ENCODE peak calls at places on chromosomes 3 and 15, in nine cellular contexts. V is OCI-LY7; Y is mucosa of descending colon; A is fibroblast of lung; Q is Peyer's patch; F is CD8-positive, alpha-beta T cell; I is AG04450; J is upper lobe of right lung; G is heart left ventricle. B is an unnamed sample.

GRCh38 chr3:187497037-187497436 is 128.9 kb downstream of the RTP4 start:
- DNase-seq in Y (no peak), G (no peak), I (no peak), A (no peak), V (no peak), Q (no peak), F (no peak), J (no peak), B (no peak)

GRCh38 chr3:119636194-119636593 is 24.2 kb downstream of the POPDC2 start:
- DNase-seq in J (no peak), Q (no peak), I (no peak), V (no peak), G (no peak), F (no peak), Y (no peak), A (peak; percentile 28), B (no peak)

GRCh38 chr3:113507501-113508067 is 7.4 kb downstream of the SPICE1 start:
- DNase-seq in I (no peak), A (no peak), J (no peak), Y (no peak), V (no peak), Q (no peak), G (no peak), F (no peak), B (no peak)

GRCh38 chr3:156207802-156208685 is 87.7 kb downstream of the KCNAB1 start:
- DNase-seq in J (no peak), Y (no peak), Q (no peak), G (no peak), V (no peak), I (peak; percentile 32), F (no peak), A (no peak), B (no peak)

GRCh38 chr3:194808709-194809108 is 123.0 kb downstream of the FAM43A start:
- DNase-seq in F (no peak), Q (no peak), I (no peak), A (no peak), V (no peak), J (no peak), G (no peak), Y (no peak), B (no peak)

GRCh38 chr15:29059871-29060640 is 174.3 kb downstream of the APBA2 start:
- DNase-seq in J (peak; percentile 41), V (no peak), A (no peak), G (no peak), Y (no peak), Q (no peak), I (no peak), F (no peak), B (no peak)

GRCh38 chr3:159733194-159733860 is 255.3 kb upstream of the IL12A start:
- DNase-seq in F (no peak), V (no peak), Y (no peak), G (no peak), J (no peak), I (peak; percentile 59), A (peak; percentile 44), Q (no peak), B (no peak)

GRCh38 chr3:184801241-184801640 is 10.7 kb upstream of the VPS8 start:
- DNase-seq in G (no peak), F (no peak), A (no peak), I (no peak), V (no peak), Q (no peak), J (no peak), Y (no peak), B (no peak)

GRCh38 chr3:188170461-188171459 is 16.8 kb downstream of the LPP start:
- DNase-seq in Q (no peak), J (no peak), G (no peak), A (no peak), Y (no peak), I (no peak), V (peak; percentile 35), F (no peak), B (no peak)

GRCh38 chr15:96750361-96750760 is 419.9 kb downstream of the NR2F2 start:
- DNase-seq in A (no peak), Q (no peak), I (no peak), G (no peak), F (no peak), Y (no peak), V (no peak), J (no peak), B (no peak)

GRCh38 chr15:31473384-31474058 is 146.9 kb downstream of the KLF13 start:
- DNase-seq in G (no peak), Y (peak; percentile 5), J (no peak), Q (peak; percentile 41), I (no peak), V (no peak), F (no peak), A (no peak), B (no peak)

GRCh38 chr3:196803891-196804468 is 63.7 kb upstream of the SENP5 start:
- DNase-seq in V (no peak), Q (no peak), G (no peak), I (no peak), J (no peak), A (no peak), Y (no peak), F (no peak), B (no peak)

GRCh38 chr3:52405601-52406115 is 39.2 kb downstream of the SEMA3G start:
- DNase-seq in Q (peak; percentile 34), F (no peak), J (peak; percentile 27), Y (no peak), I (no peak), G (no peak), A (no peak), V (no peak), B (no peak)

GRCh38 chr3:32973982-32974381 is 22.5 kb downstream of the CCR4 start:
- DNase-seq in F (no peak), I (peak; percentile 29), Y (peak; percentile 9), A (peak; percentile 23), V (no peak), G (no peak), Q (no peak), J (no peak), B (no peak)

GRCh38 chr3:193857996-193858395 is 265.0 kb downstream of the OPA1 start:
- DNase-seq in F (no peak), Y (no peak), A (peak; percentile 100), J (no peak), G (no peak), Q (no peak), I (peak; percentile 92), V (no peak), B (no peak)

GRCh38 chr15:58369261-58369699 is 62.5 kb upstream of the LIPC start:
- DNase-seq in Q (no peak), I (no peak), V (no peak), A (peak; percentile 51), G (no peak), J (no peak), F (no peak), Y (peak; percentile 46), B (no peak)
- H3K9me3 ChIP-seq in Q (no peaks in the 10 kb centered on the region), I (no peaks in the 10 kb centered on the region), V (peaks cover 24% of the 10 kb centered on the region), A (no peaks in the 10 kb centered on the region), G (no peaks in the 10 kb centered on the region), J (no peaks in the 10 kb centered on the region), F (no peaks in the 10 kb centered on the region), Y (peaks cover 5% of the 10 kb centered on the region), B (no peaks in the 10 kb centered on the region)

GRCh38 chr15:98855067-98855814 is 152.4 kb downstream of the PGPEP1L start:
- DNase-seq in A (no peak), J (no peak), I (no peak), F (no peak), Y (no peak), G (no peak), V (no peak), Q (no peak), B (no peak)

GRCh38 chr15:98854496-98854895 is 153.1 kb downstream of the PGPEP1L start:
- DNase-seq in Q (no peak), Y (no peak), J (no peak), I (no peak), V (no peak), G (no peak), A (no peak), F (no peak), B (no peak)

GRCh38 chr15:98856540-98856907 is 151.1 kb downstream of the PGPEP1L start:
- DNase-seq in J (no peak), Y (no peak), F (no peak), G (no peak), I (peak; percentile 90), V (no peak), A (peak; percentile 93), Q (no peak), B (no peak)

GRCh38 chr15:98853593-98854420 is 153.8 kb downstream of the PGPEP1L start:
- DNase-seq in I (no peak), Y (peak; percentile 48), Q (no peak), J (peak; percentile 67), V (no peak), G (no peak), F (no peak), A (peak; percentile 46), B (no peak)

GRCh38 chr15:98855815-98856539 is 151.6 kb downstream of the PGPEP1L start:
- DNase-seq in A (no peak), Y (no peak), F (no peak), I (no peak), V (no peak), J (no peak), Q (no peak), G (no peak), B (no peak)
- TF ChIP-seq CTCF in A (no peak), Y (no peak), F (no peak), I (no peak), V (no peak), J (no peak), Q (no peak), G (no peak), B (no peak)

GRCh38 chr3:134299888-134300206 is 49.2 kb upstream of the RYK start:
- DNase-seq in A (no peak), J (no peak), V (no peak), F (no peak), Q (no peak), I (no peak), G (no peak), Y (no peak), B (no peak)

GRCh38 chr3:134302674-134303073 is 52.0 kb upstream of the RYK start:
- DNase-seq in Q (no peak), V (no peak), G (no peak), Y (no peak), J (no peak), I (no peak), A (no peak), F (no peak), B (no peak)

GRCh38 chr3:134300520-134300919 is 49.9 kb upstream of the RYK start:
- DNase-seq in G (no peak), I (no peak), Y (no peak), V (no peak), A (no peak), Q (no peak), J (no peak), F (no peak), B (no peak)

GRCh38 chr3:134298281-134298680 is 47.6 kb upstream of the RYK start:
- DNase-seq in G (no peak), Y (no peak), V (no peak), A (no peak), I (no peak), F (no peak), J (no peak), Q (no peak), B (no peak)

GRCh38 chr3:134299185-134299887 is 48.7 kb upstream of the RYK start:
- DNase-seq in G (no peak), F (no peak), J (no peak), A (peak; percentile 65), I (no peak), Y (peak; percentile 27), Q (no peak), V (no peak), B (no peak)
- H3K9me3 ChIP-seq in G (no peaks in the 10 kb centered on the region), F (no peaks in the 10 kb centered on the region), J (no peaks in the 10 kb centered on the region), A (no peaks in the 10 kb centered on the region), I (no peaks in the 10 kb centered on the region), Y (no peaks in the 10 kb centered on the region), Q (no peaks in the 10 kb centered on the region), V (peaks cover 7% of the 10 kb centered on the region), B (no peaks in the 10 kb centered on the region)

GRCh38 chr3:57852896-57853295 is 96.8 kb downstream of the SLMAP start:
- DNase-seq in F (no peak), J (no peak), Y (no peak), A (peak; percentile 54), I (no peak), V (peak; percentile 9), Q (no peak), G (no peak), B (no peak)
- TF ChIP-seq CTCF in F (peak; percentile 25), J (peak; percentile 23), Y (no peak), A (no peak), I (peak; percentile 47), V (peak; percentile 74), Q (no peak), G (peak; percentile 26), B (no peak)